ENCODE peak calls at places on chromosomes 11 and 22, in five cellular contexts. One of them, this sample, is unnamed.

GRCh38 chr11:67286621-67287333 is 2.3 kb upstream of the ANKRD13D start:
- DNase-seq in GM04504: no peak
- DNase-seq in GM03348: no peak
- DNase-seq in GM13977: no peak
- DNase-seq in GM04503: no peak
- DNase-seq in this sample: no peak

GRCh38 chr11:115627071-115627470 is 122.9 kb upstream of the CADM1 start:
- DNase-seq in GM04503: no peak
- DNase-seq in GM03348: no peak
- DNase-seq in GM04504: no peak
- DNase-seq in GM13977: no peak
- DNase-seq in this sample: no peak

GRCh38 chr22:41971431-41971830 is 2.2 kb downstream of the SEPTIN3 start:
- DNase-seq in GM03348: no peak
- DNase-seq in GM04503: no peak
- DNase-seq in GM04504: no peak
- DNase-seq in GM13977: no peak
- DNase-seq in this sample: no peak

GRCh38 chr11:2154195-2154585 is 6.8 kb downstream of the INS start:
- DNase-seq in GM13977: no peak
- DNase-seq in GM04503: no peak
- DNase-seq in GM04504: no peak
- DNase-seq in GM03348: no peak
- DNase-seq in this sample: no peak

GRCh38 chr11:26985941-26986340 is 8.0 kb upstream of the FIBIN start:
- DNase-seq in GM13977: no peak
- DNase-seq in GM03348: peak
- DNase-seq in GM04503: peak
- DNase-seq in GM04504: peak
- DNase-seq in this sample: no peak

GRCh38 chr11:19627566-19627965 is 85.1 kb upstream of the NAV2 start:
- DNase-seq in GM04504: no peak
- DNase-seq in GM13977: no peak
- DNase-seq in GM03348: no peak
- DNase-seq in GM04503: no peak
- DNase-seq in this sample: peak

GRCh38 chr11:11608783-11609232 is 13.0 kb downstream of the GALNT18 start:
- DNase-seq in GM04504: no peak
- DNase-seq in GM03348: peak
- DNase-seq in GM13977: no peak
- DNase-seq in GM04503: peak
- DNase-seq in this sample: no peak

GRCh38 chr11:67448220-67448609 is 4.3 kb downstream of the GPR152 start:
- DNase-seq in GM04503: no peak
- DNase-seq in GM03348: no peak
- DNase-seq in GM04504: no peak
- DNase-seq in GM13977: no peak
- DNase-seq in this sample: no peak

GRCh38 chr11:69791266-69791665 is 16.1 kb upstream of the FGF4 start:
- DNase-seq in GM03348: peak
- DNase-seq in GM04503: peak
- DNase-seq in GM13977: no peak
- DNase-seq in GM04504: peak
- DNase-seq in this sample: no peak

GRCh38 chr11:28757725-28758515 is 649.7 kb downstream of the METTL15 start:
- DNase-seq in GM04503: peak
- DNase-seq in GM13977: no peak
- DNase-seq in GM04504: no peak
- DNase-seq in GM03348: peak
- DNase-seq in this sample: no peak

This sample was measured in ureter.